ENCODE peak calls at places on chromosomes 11 and 22, in six cellular contexts. One of them, this sample, is unnamed.

GRCh38 chr11:70107191-70107590 is 29.1 kb downstream of the ANO1 start:
- DNase-seq in spleen: no peak
- DNase-seq in adrenal gland: no peak
- DNase-seq in heart left ventricle: no peak
- DNase-seq in transverse colon: no peak
- DNase-seq in Peyer's patch: no peak
- DNase-seq in this sample: no peak

GRCh38 chr11:5689551-5689983 is at the start of gene TRIM22:
- DNase-seq in heart left ventricle: no peak
- DNase-seq in adrenal gland: peak
- DNase-seq in spleen: no peak
- DNase-seq in Peyer's patch: peak
- DNase-seq in transverse colon: peak
- DNase-seq in this sample: peak

GRCh38 chr11:7595016-7595869 is 78.1 kb downstream of the CYB5R2 start:
- DNase-seq in adrenal gland: no peak
- DNase-seq in heart left ventricle: no peak
- DNase-seq in transverse colon: no peak
- DNase-seq in spleen: no peak
- DNase-seq in Peyer's patch: no peak
- DNase-seq in this sample: no peak

GRCh38 chr11:8720868-8721739 is 38.5 kb downstream of the RPL27A start:
- DNase-seq in spleen: no peak
- DNase-seq in transverse colon: peak
- DNase-seq in heart left ventricle: no peak
- DNase-seq in Peyer's patch: no peak
- DNase-seq in adrenal gland: no peak
- DNase-seq in this sample: no peak

GRCh38 chr11:102323542-102324261 is 6.4 kb downstream of the BIRC3 start:
- DNase-seq in adrenal gland: no peak
- DNase-seq in spleen: no peak
- DNase-seq in heart left ventricle: no peak
- DNase-seq in transverse colon: no peak
- DNase-seq in Peyer's patch: no peak
- DNase-seq in this sample: no peak

GRCh38 chr11:44409558-44410236 is 99.8 kb upstream of the ALX4 start:
- DNase-seq in adrenal gland: no peak
- DNase-seq in spleen: no peak
- DNase-seq in heart left ventricle: no peak
- DNase-seq in Peyer's patch: no peak
- DNase-seq in transverse colon: no peak
- DNase-seq in this sample: no peak

GRCh38 chr11:31262761-31263160 is 106.8 kb downstream of the DCDC1 start:
- DNase-seq in spleen: no peak
- DNase-seq in Peyer's patch: no peak
- DNase-seq in heart left ventricle: no peak
- DNase-seq in adrenal gland: no peak
- DNase-seq in transverse colon: no peak
- DNase-seq in this sample: no peak

GRCh38 chr11:132115454-132115853 is 745.0 kb downstream of the NTM start:
- DNase-seq in transverse colon: no peak
- DNase-seq in heart left ventricle: no peak
- DNase-seq in spleen: no peak
- DNase-seq in adrenal gland: no peak
- DNase-seq in Peyer's patch: no peak
- DNase-seq in this sample: no peak

GRCh38 chr11:108960498-108960897 is 295.6 kb downstream of the DDX10 start:
- DNase-seq in adrenal gland: no peak
- DNase-seq in heart left ventricle: no peak
- DNase-seq in spleen: no peak
- DNase-seq in transverse colon: no peak
- DNase-seq in Peyer's patch: no peak
- DNase-seq in this sample: no peak

GRCh38 chr22:40261783-40262182 is 84.1 kb downstream of the TNRC6B start:
- DNase-seq in spleen: no peak
- DNase-seq in heart left ventricle: no peak
- DNase-seq in Peyer's patch: no peak
- DNase-seq in adrenal gland: no peak
- DNase-seq in transverse colon: no peak
- DNase-seq in this sample: no peak

GRCh38 chr22:50730941-50731661 is 6.9 kb upstream of the ACR start:
- DNase-seq in transverse colon: no peak
- DNase-seq in heart left ventricle: no peak
- DNase-seq in spleen: peak
- DNase-seq in adrenal gland: peak
- DNase-seq in Peyer's patch: peak
- DNase-seq in this sample: no peak

GRCh38 chr22:42742940-42743339 is 22.3 kb upstream of the A4GALT start:
- DNase-seq in adrenal gland: no peak
- DNase-seq in heart left ventricle: peak
- DNase-seq in spleen: no peak
- DNase-seq in transverse colon: no peak
- DNase-seq in Peyer's patch: no peak
- DNase-seq in this sample: no peak

GRCh38 chr11:13450832-13451397 is 12.1 kb downstream of the BTBD10 start:
- DNase-seq in transverse colon: no peak
- DNase-seq in heart left ventricle: no peak
- DNase-seq in Peyer's patch: no peak
- DNase-seq in spleen: no peak
- DNase-seq in adrenal gland: no peak
- DNase-seq in this sample: no peak

GRCh38 chr11:548700-549603 is 11.6 kb downstream of the LMNTD2 start:
- DNase-seq in transverse colon: no peak
- DNase-seq in Peyer's patch: no peak
- DNase-seq in spleen: peak
- DNase-seq in heart left ventricle: peak
- DNase-seq in adrenal gland: no peak
- DNase-seq in this sample: no peak

GRCh38 chr11:64128255-64129006 is 37.5 kb downstream of the MACROD1 start:
- DNase-seq in heart left ventricle: no peak
- DNase-seq in spleen: no peak
- DNase-seq in Peyer's patch: no peak
- DNase-seq in transverse colon: no peak
- DNase-seq in adrenal gland: no peak
- DNase-seq in this sample: no peak

GRCh38 chr22:41288245-41288946 is 2.4 kb upstream of the RANGAP1 start:
- DNase-seq in adrenal gland: peak
- DNase-seq in spleen: no peak
- DNase-seq in transverse colon: peak
- DNase-seq in heart left ventricle: no peak
- DNase-seq in Peyer's patch: peak
- DNase-seq in this sample: no peak

GRCh38 chr11:7892751-7893356 is 38.2 kb downstream of the OR10A6 start:
- DNase-seq in Peyer's patch: no peak
- DNase-seq in adrenal gland: no peak
- DNase-seq in spleen: no peak
- DNase-seq in heart left ventricle: no peak
- DNase-seq in transverse colon: no peak
- DNase-seq in this sample: no peak

GRCh38 chr22:47567741-47568140 is 805.3 kb downstream of the TBC1D22A start:
- DNase-seq in spleen: no peak
- DNase-seq in adrenal gland: no peak
- DNase-seq in heart left ventricle: no peak
- DNase-seq in transverse colon: no peak
- DNase-seq in Peyer's patch: no peak
- DNase-seq in this sample: peak

GRCh38 chr22:42217019-42217751 is 53.3 kb downstream of the TCF20 start:
- DNase-seq in adrenal gland: no peak
- DNase-seq in transverse colon: no peak
- DNase-seq in spleen: no peak
- DNase-seq in Peyer's patch: no peak
- DNase-seq in heart left ventricle: no peak
- DNase-seq in this sample: no peak

GRCh38 chr22:46911341-46911740 is 148.9 kb downstream of the TBC1D22A start:
- DNase-seq in Peyer's patch: no peak
- DNase-seq in transverse colon: no peak
- DNase-seq in heart left ventricle: no peak
- DNase-seq in spleen: no peak
- DNase-seq in adrenal gland: no peak
- DNase-seq in this sample: peak

GRCh38 chr22:28440517-28441366 is 238.9 kb downstream of the TTC28 start:
- DNase-seq in Peyer's patch: no peak
- DNase-seq in transverse colon: no peak
- DNase-seq in spleen: no peak
- DNase-seq in heart left ventricle: no peak
- DNase-seq in adrenal gland: no peak
- DNase-seq in this sample: no peak

GRCh38 chr11:110518809-110519514 is 89.2 kb downstream of the FDX1 start:
- DNase-seq in transverse colon: no peak
- DNase-seq in adrenal gland: no peak
- DNase-seq in heart left ventricle: no peak
- DNase-seq in Peyer's patch: no peak
- DNase-seq in spleen: no peak
- DNase-seq in this sample: no peak

GRCh38 chr11:83063073-83063754 is 8.5 kb downstream of the RAB30 start:
- DNase-seq in heart left ventricle: no peak
- DNase-seq in spleen: no peak
- DNase-seq in adrenal gland: peak
- DNase-seq in transverse colon: no peak
- DNase-seq in Peyer's patch: no peak
- DNase-seq in this sample: no peak
- TF ChIP-seq POLR2A in heart left ventricle: no peak
- TF ChIP-seq POLR2A in spleen: no peak
- TF ChIP-seq POLR2A in adrenal gland: no peak
- TF ChIP-seq POLR2A in transverse colon: no peak
- TF ChIP-seq POLR2A in Peyer's patch: no peak
- TF ChIP-seq POLR2A in this sample: no peak

DNA sequence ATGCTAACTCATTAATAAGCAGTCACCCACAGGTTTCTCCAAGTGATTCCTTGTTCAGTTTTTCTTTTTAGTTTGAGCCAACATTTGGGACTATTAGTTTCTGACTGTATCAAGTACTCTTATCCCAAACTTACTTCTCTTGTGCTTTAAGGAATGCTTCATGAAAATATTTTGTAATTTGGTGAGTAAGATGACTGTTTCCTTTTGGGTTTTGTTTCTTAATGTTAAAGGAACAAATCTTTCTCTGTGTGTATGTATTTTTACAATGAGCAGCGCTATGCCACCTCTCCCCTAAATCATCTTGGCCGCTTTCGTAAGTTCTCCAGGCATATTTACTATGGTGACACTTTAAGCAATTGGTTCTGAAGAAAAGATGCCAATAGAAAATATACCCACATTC is 72.4 kb downstream of the LDLRAD3 start:
- DNase-seq in spleen: no peak
- DNase-seq in heart left ventricle: no peak
- DNase-seq in transverse colon: no peak
- DNase-seq in adrenal gland: no peak
- DNase-seq in Peyer's patch: no peak
- DNase-seq in this sample: no peak
- H3K4me3 ChIP-seq in spleen: no peak
- H3K4me3 ChIP-seq in heart left ventricle: no peak
- H3K4me3 ChIP-seq in transverse colon: no peak
- H3K4me3 ChIP-seq in adrenal gland: no peak
- H3K4me3 ChIP-seq in Peyer's patch: no peak
- H3K4me3 ChIP-seq in this sample: no peak

DNA sequence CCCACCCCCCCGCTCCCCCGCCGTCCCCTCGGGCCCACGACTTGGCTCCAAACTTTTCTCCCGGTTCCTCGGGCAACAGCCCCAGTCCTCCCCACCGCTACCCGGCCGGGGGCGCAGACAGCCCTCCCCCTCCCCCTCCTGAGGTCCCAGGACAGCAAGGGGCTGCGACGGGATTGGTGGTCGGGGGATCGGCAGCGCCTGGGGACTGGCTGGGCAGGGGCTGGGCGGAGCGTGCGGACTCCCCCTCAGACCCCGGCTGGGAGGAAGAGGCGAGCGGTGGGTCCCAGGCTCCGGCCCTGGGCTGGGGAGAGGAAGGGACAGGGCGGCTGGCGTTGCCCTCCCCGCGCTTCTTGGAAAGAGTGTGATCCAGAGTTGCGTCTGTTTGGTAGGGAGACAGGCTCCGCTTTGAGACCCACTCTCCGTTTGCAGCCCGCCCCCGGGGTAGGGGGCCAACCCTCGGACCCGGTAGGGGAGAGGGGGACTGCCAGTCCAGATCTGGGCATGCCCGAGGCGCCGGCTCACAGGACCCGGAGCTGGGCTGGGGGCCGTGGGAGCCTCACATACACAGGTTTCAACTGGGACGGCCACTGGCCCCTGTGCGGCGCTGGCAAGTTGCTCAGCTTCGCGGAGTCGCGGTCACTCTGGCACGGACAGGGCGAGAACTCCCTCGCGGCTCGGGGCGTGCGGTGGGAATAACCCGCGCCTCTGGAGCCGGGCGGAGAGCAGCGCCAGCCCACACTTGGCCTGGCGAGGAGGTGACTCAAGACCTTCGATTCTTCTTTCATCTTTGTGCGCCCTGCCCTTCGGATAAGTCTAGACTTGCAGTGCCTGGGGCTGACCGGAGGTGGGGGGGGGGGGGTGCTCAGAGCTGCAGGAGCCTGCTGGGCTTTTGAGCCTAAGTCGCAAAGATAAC is 1.0 kb downstream of the TSKU start:
- DNase-seq in transverse colon: peak
- DNase-seq in adrenal gland: peak
- DNase-seq in heart left ventricle: peak
- DNase-seq in spleen: peak
- DNase-seq in Peyer's patch: no peak
- DNase-seq in this sample: peak
- TF ChIP-seq POLR2A in transverse colon: peak
- TF ChIP-seq POLR2A in adrenal gland: no peak
- TF ChIP-seq POLR2A in heart left ventricle: no peak
- TF ChIP-seq POLR2A in spleen: no peak
- TF ChIP-seq POLR2A in Peyer's patch: peak
- TF ChIP-seq POLR2A in this sample: no peak

DNA sequence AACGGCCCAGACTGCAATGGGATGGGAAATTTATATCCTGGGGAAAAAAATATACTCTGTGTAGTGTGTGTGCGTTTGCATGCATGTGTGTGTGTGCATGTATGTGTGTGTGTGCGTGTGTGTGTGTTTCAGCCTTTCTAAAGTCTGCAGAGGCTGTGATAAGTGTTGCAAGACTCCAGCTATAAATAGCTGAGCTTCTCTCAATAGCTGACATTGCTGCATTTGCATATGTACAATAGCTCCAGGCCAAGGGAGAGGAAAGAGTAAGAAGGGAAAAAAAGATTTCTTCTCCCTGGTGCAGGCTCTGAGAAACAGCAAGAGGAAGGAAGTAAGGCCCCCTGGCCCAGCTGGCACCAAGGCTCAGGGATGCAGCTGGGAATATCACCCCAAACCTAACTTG is 483.0 kb downstream of the MN1 start:
- DNase-seq in transverse colon: peak
- DNase-seq in Peyer's patch: no peak
- DNase-seq in adrenal gland: no peak
- DNase-seq in heart left ventricle: peak
- DNase-seq in spleen: no peak
- DNase-seq in this sample: peak
- H3K4me3 ChIP-seq in transverse colon: no peak
- H3K4me3 ChIP-seq in Peyer's patch: no peak
- H3K4me3 ChIP-seq in adrenal gland: no peak
- H3K4me3 ChIP-seq in heart left ventricle: no peak
- H3K4me3 ChIP-seq in spleen: no peak
- H3K4me3 ChIP-seq in this sample: no peak

GRCh38 chr11:73308003-73308962 is at the start of gene ARHGEF17:
- DNase-seq in transverse colon: peak
- DNase-seq in Peyer's patch: no peak
- DNase-seq in spleen: peak
- DNase-seq in heart left ventricle: peak
- DNase-seq in adrenal gland: peak
- DNase-seq in this sample: peak
- TF ChIP-seq POLR2A in transverse colon: no peak
- TF ChIP-seq POLR2A in Peyer's patch: no peak
- TF ChIP-seq POLR2A in spleen: no peak
- TF ChIP-seq POLR2A in heart left ventricle: peak
- TF ChIP-seq POLR2A in adrenal gland: no peak
- TF ChIP-seq POLR2A in this sample: no peak

GRCh38 chr22:31747441-31747840 is 2.5 kb downstream of the PRR14L start:
- DNase-seq in Peyer's patch: no peak
- DNase-seq in heart left ventricle: no peak
- DNase-seq in transverse colon: no peak
- DNase-seq in adrenal gland: no peak
- DNase-seq in spleen: no peak
- DNase-seq in this sample: no peak
- H3K4me3 ChIP-seq in Peyer's patch: no peak
- H3K4me3 ChIP-seq in heart left ventricle: no peak
- H3K4me3 ChIP-seq in transverse colon: no peak
- H3K4me3 ChIP-seq in adrenal gland: no peak
- H3K4me3 ChIP-seq in spleen: no peak
- H3K4me3 ChIP-seq in this sample: no peak